ENCODE peak calls at places on chromosomes 5 and 9, in eight cellular contexts. One of them, this sample, is unnamed.

GRCh38 chr9:15741015-15741414 is 188.2 kb downstream of the CCDC171 start:
- DNase-seq in NCI-H524 treated with DMSO at 0.1 percent for 48 hours: no peak
- DNase-seq in HEK293T: no peak
- DNase-seq in CD4-positive, alpha-beta memory T cell: no peak
- DNase-seq in RWPE1: no peak
- DNase-seq in dermis blood vessel endothelial cell: no peak
- DNase-seq in erythroblast: no peak
- DNase-seq in upper lobe of right lung: no peak
- DNase-seq in this sample: no peak

GRCh38 chr5:137101544-137101943 is 397.6 kb downstream of the SPOCK1 start:
- DNase-seq in NCI-H524 treated with DMSO at 0.1 percent for 48 hours: no peak
- DNase-seq in HEK293T: no peak
- DNase-seq in CD4-positive, alpha-beta memory T cell: no peak
- DNase-seq in RWPE1: no peak
- DNase-seq in dermis blood vessel endothelial cell: no peak
- DNase-seq in erythroblast: no peak
- DNase-seq in upper lobe of right lung: no peak
- DNase-seq in this sample: no peak

GRCh38 chr9:107874591-107875374 is 385.2 kb upstream of the KLF4 start:
- DNase-seq in NCI-H524 treated with DMSO at 0.1 percent for 48 hours: no peak
- DNase-seq in HEK293T: no peak
- DNase-seq in CD4-positive, alpha-beta memory T cell: no peak
- DNase-seq in RWPE1: no peak
- DNase-seq in dermis blood vessel endothelial cell: no peak
- DNase-seq in erythroblast: no peak
- DNase-seq in upper lobe of right lung: no peak
- DNase-seq in this sample: no peak

GRCh38 chr9:17191095-17191494 is 56.3 kb downstream of the CNTLN start:
- DNase-seq in NCI-H524 treated with DMSO at 0.1 percent for 48 hours: no peak
- DNase-seq in HEK293T: no peak
- DNase-seq in CD4-positive, alpha-beta memory T cell: no peak
- DNase-seq in RWPE1: no peak
- DNase-seq in dermis blood vessel endothelial cell: peak; percentile 4
- DNase-seq in erythroblast: no peak
- DNase-seq in upper lobe of right lung: no peak
- DNase-seq in this sample: no peak

GRCh38 chr5:71748360-71748759 is 29.3 kb downstream of the CARTPT start:
- DNase-seq in NCI-H524 treated with DMSO at 0.1 percent for 48 hours: no peak
- DNase-seq in HEK293T: no peak
- DNase-seq in CD4-positive, alpha-beta memory T cell: no peak
- DNase-seq in RWPE1: peak; percentile 13
- DNase-seq in dermis blood vessel endothelial cell: no peak
- DNase-seq in erythroblast: no peak
- DNase-seq in upper lobe of right lung: no peak
- DNase-seq in this sample: peak; percentile 94

GRCh38 chr9:127380479-127380878 is 16.5 kb upstream of the SLC2A8 start:
- DNase-seq in NCI-H524 treated with DMSO at 0.1 percent for 48 hours: no peak
- DNase-seq in HEK293T: no peak
- DNase-seq in CD4-positive, alpha-beta memory T cell: no peak
- DNase-seq in RWPE1: no peak
- DNase-seq in dermis blood vessel endothelial cell: no peak
- DNase-seq in erythroblast: no peak
- DNase-seq in upper lobe of right lung: no peak
- DNase-seq in this sample: no peak

GRCh38 chr5:93578179-93578812 is 2.7 kb downstream of the NR2F1-AS1 start:
- DNase-seq in NCI-H524 treated with DMSO at 0.1 percent for 48 hours: no peak
- DNase-seq in HEK293T: no peak
- DNase-seq in CD4-positive, alpha-beta memory T cell: no peak
- DNase-seq in RWPE1: no peak
- DNase-seq in dermis blood vessel endothelial cell: no peak
- DNase-seq in erythroblast: no peak
- DNase-seq in upper lobe of right lung: no peak
- DNase-seq in this sample: no peak

GRCh38 chr5:92002875-92003274 is 619.8 kb upstream of the ARRDC3 start:
- DNase-seq in NCI-H524 treated with DMSO at 0.1 percent for 48 hours: no peak
- DNase-seq in HEK293T: no peak
- DNase-seq in CD4-positive, alpha-beta memory T cell: no peak
- DNase-seq in RWPE1: no peak
- DNase-seq in dermis blood vessel endothelial cell: no peak
- DNase-seq in erythroblast: no peak
- DNase-seq in upper lobe of right lung: no peak
- DNase-seq in this sample: no peak

GRCh38 chr9:124436320-124436719 is 13.9 kb upstream of the ADGRD2 start:
- DNase-seq in NCI-H524 treated with DMSO at 0.1 percent for 48 hours: no peak
- DNase-seq in HEK293T: no peak
- DNase-seq in CD4-positive, alpha-beta memory T cell: no peak
- DNase-seq in RWPE1: no peak
- DNase-seq in dermis blood vessel endothelial cell: no peak
- DNase-seq in erythroblast: no peak
- DNase-seq in upper lobe of right lung: no peak
- DNase-seq in this sample: no peak

GRCh38 chr5:169139381-169140125 is 161.4 kb downstream of the SLIT3 start:
- DNase-seq in NCI-H524 treated with DMSO at 0.1 percent for 48 hours: no peak
- DNase-seq in HEK293T: no peak
- DNase-seq in CD4-positive, alpha-beta memory T cell: no peak
- DNase-seq in RWPE1: peak; percentile 27
- DNase-seq in dermis blood vessel endothelial cell: no peak
- DNase-seq in erythroblast: no peak
- DNase-seq in upper lobe of right lung: peak; percentile 89
- DNase-seq in this sample: peak; percentile 69

GRCh38 chr5:150500905-150501304 is 7.0 kb upstream of the NDST1 start:
- DNase-seq in NCI-H524 treated with DMSO at 0.1 percent for 48 hours: no peak
- DNase-seq in HEK293T: no peak
- DNase-seq in CD4-positive, alpha-beta memory T cell: no peak
- DNase-seq in RWPE1: no peak
- DNase-seq in dermis blood vessel endothelial cell: no peak
- DNase-seq in erythroblast: no peak
- DNase-seq in upper lobe of right lung: no peak
- DNase-seq in this sample: no peak

This sample was measured in prostate gland.